ENCODE peak calls at places on chromosomes 4 and X, in eight cellular contexts. One of them, this sample, is unnamed.

GRCh38 chrX:83906921-83907320 is 46.0 kb downstream of the CYLC1 start:
- DNase-seq in CD14-positive monocyte: no peak
- DNase-seq in osteocyte: no peak
- DNase-seq in choroid plexus epithelial cell: no peak
- DNase-seq in CD4-positive, alpha-beta T cell: no peak
- DNase-seq in mucosa of descending colon: no peak
- DNase-seq in CD8-positive, alpha-beta T cell: no peak
- DNase-seq in left ventricle myocardium inferior: no peak
- DNase-seq in this sample: no peak

GRCh38 chr4:61795998-61796397 is 595.9 kb downstream of the ADGRL3 start:
- DNase-seq in CD14-positive monocyte: no peak
- DNase-seq in osteocyte: no peak
- DNase-seq in choroid plexus epithelial cell: no peak
- DNase-seq in CD4-positive, alpha-beta T cell: no peak
- DNase-seq in mucosa of descending colon: no peak
- DNase-seq in CD8-positive, alpha-beta T cell: no peak
- DNase-seq in left ventricle myocardium inferior: no peak
- DNase-seq in this sample: no peak

GRCh38 chrX:50068293-50068568 is 132.6 kb downstream of the AKAP4 start:
- DNase-seq in CD14-positive monocyte: no peak
- DNase-seq in osteocyte: no peak
- DNase-seq in choroid plexus epithelial cell: no peak
- DNase-seq in CD4-positive, alpha-beta T cell: no peak
- DNase-seq in mucosa of descending colon: no peak
- DNase-seq in CD8-positive, alpha-beta T cell: no peak
- DNase-seq in left ventricle myocardium inferior: no peak
- DNase-seq in this sample: no peak

GRCh38 chr4:126616795-126617194 is 1016.0 kb upstream of the INTU start:
- DNase-seq in CD14-positive monocyte: no peak
- DNase-seq in osteocyte: no peak
- DNase-seq in choroid plexus epithelial cell: no peak
- DNase-seq in CD4-positive, alpha-beta T cell: no peak
- DNase-seq in mucosa of descending colon: no peak
- DNase-seq in CD8-positive, alpha-beta T cell: no peak
- DNase-seq in left ventricle myocardium inferior: no peak
- DNase-seq in this sample: no peak

GRCh38 chr4:80196259-80197131 is 808 bp upstream of the PRDM8 start:
- DNase-seq in CD14-positive monocyte: no peak
- DNase-seq in osteocyte: no peak
- DNase-seq in choroid plexus epithelial cell: no peak
- DNase-seq in CD4-positive, alpha-beta T cell: no peak
- DNase-seq in mucosa of descending colon: no peak
- DNase-seq in CD8-positive, alpha-beta T cell: no peak
- DNase-seq in left ventricle myocardium inferior: no peak
- DNase-seq in this sample: no peak

GRCh38 chr4:165953181-165953580 is 80.1 kb downstream of the TLL1 start:
- DNase-seq in CD14-positive monocyte: no peak
- DNase-seq in osteocyte: no peak
- DNase-seq in choroid plexus epithelial cell: no peak
- DNase-seq in CD4-positive, alpha-beta T cell: no peak
- DNase-seq in mucosa of descending colon: no peak
- DNase-seq in CD8-positive, alpha-beta T cell: no peak
- DNase-seq in left ventricle myocardium inferior: no peak
- DNase-seq in this sample: no peak

GRCh38 chr4:71602271-71602890 is 181.5 kb downstream of the GC start:
- DNase-seq in CD14-positive monocyte: no peak
- DNase-seq in osteocyte: no peak
- DNase-seq in choroid plexus epithelial cell: peak
- DNase-seq in CD4-positive, alpha-beta T cell: no peak
- DNase-seq in mucosa of descending colon: peak
- DNase-seq in CD8-positive, alpha-beta T cell: no peak
- DNase-seq in left ventricle myocardium inferior: no peak
- DNase-seq in this sample: no peak

GRCh38 chr4:165514739-165515138 is 135.9 kb downstream of the CPE start:
- DNase-seq in CD14-positive monocyte: no peak
- DNase-seq in osteocyte: no peak
- DNase-seq in choroid plexus epithelial cell: no peak
- DNase-seq in CD4-positive, alpha-beta T cell: no peak
- DNase-seq in mucosa of descending colon: no peak
- DNase-seq in CD8-positive, alpha-beta T cell: no peak
- DNase-seq in left ventricle myocardium inferior: no peak
- DNase-seq in this sample: no peak

GRCh38 chr4:42865572-42866189 is 26.8 kb upstream of the GRXCR1 start:
- DNase-seq in CD14-positive monocyte: no peak
- DNase-seq in osteocyte: no peak
- DNase-seq in choroid plexus epithelial cell: peak
- DNase-seq in CD4-positive, alpha-beta T cell: peak
- DNase-seq in mucosa of descending colon: peak
- DNase-seq in CD8-positive, alpha-beta T cell: peak
- DNase-seq in left ventricle myocardium inferior: no peak
- DNase-seq in this sample: peak

GRCh38 chrX:20666316-20666715 is 399.6 kb upstream of the RPS6KA3 start:
- DNase-seq in CD14-positive monocyte: no peak
- DNase-seq in osteocyte: no peak
- DNase-seq in choroid plexus epithelial cell: no peak
- DNase-seq in CD4-positive, alpha-beta T cell: no peak
- DNase-seq in mucosa of descending colon: no peak
- DNase-seq in CD8-positive, alpha-beta T cell: no peak
- DNase-seq in left ventricle myocardium inferior: no peak
- DNase-seq in this sample: no peak

GRCh38 chr4:1382776-1383727 is 23.2 kb downstream of the NKX1-1 start:
- DNase-seq in CD14-positive monocyte: peak
- DNase-seq in osteocyte: no peak
- DNase-seq in choroid plexus epithelial cell: no peak
- DNase-seq in CD4-positive, alpha-beta T cell: no peak
- DNase-seq in mucosa of descending colon: no peak
- DNase-seq in CD8-positive, alpha-beta T cell: no peak
- DNase-seq in left ventricle myocardium inferior: peak
- DNase-seq in this sample: no peak

GRCh38 chr4:151114338-151114737 is 14.9 kb downstream of the RPS3A start:
- DNase-seq in CD14-positive monocyte: no peak
- DNase-seq in osteocyte: no peak
- DNase-seq in choroid plexus epithelial cell: no peak
- DNase-seq in CD4-positive, alpha-beta T cell: no peak
- DNase-seq in mucosa of descending colon: no peak
- DNase-seq in CD8-positive, alpha-beta T cell: no peak
- DNase-seq in left ventricle myocardium inferior: no peak
- DNase-seq in this sample: no peak

GRCh38 chrX:39398215-39398972 is 597.1 kb downstream of the MID1IP1 start:
- DNase-seq in CD14-positive monocyte: no peak
- DNase-seq in osteocyte: no peak
- DNase-seq in choroid plexus epithelial cell: no peak
- DNase-seq in CD4-positive, alpha-beta T cell: no peak
- DNase-seq in mucosa of descending colon: peak
- DNase-seq in CD8-positive, alpha-beta T cell: no peak
- DNase-seq in left ventricle myocardium inferior: no peak
- DNase-seq in this sample: no peak

GRCh38 chr4:169791064-169791463 is 33.3 kb upstream of the HPF1 start:
- DNase-seq in CD14-positive monocyte: no peak
- DNase-seq in osteocyte: no peak
- DNase-seq in choroid plexus epithelial cell: no peak
- DNase-seq in CD4-positive, alpha-beta T cell: no peak
- DNase-seq in mucosa of descending colon: no peak
- DNase-seq in CD8-positive, alpha-beta T cell: no peak
- DNase-seq in left ventricle myocardium inferior: no peak
- DNase-seq in this sample: no peak

GRCh38 chr4:169795585-169795984 is 37.8 kb upstream of the HPF1 start:
- DNase-seq in CD14-positive monocyte: no peak
- DNase-seq in osteocyte: no peak
- DNase-seq in choroid plexus epithelial cell: no peak
- DNase-seq in CD4-positive, alpha-beta T cell: no peak
- DNase-seq in mucosa of descending colon: no peak
- DNase-seq in CD8-positive, alpha-beta T cell: no peak
- DNase-seq in left ventricle myocardium inferior: no peak
- DNase-seq in this sample: no peak

DNA sequence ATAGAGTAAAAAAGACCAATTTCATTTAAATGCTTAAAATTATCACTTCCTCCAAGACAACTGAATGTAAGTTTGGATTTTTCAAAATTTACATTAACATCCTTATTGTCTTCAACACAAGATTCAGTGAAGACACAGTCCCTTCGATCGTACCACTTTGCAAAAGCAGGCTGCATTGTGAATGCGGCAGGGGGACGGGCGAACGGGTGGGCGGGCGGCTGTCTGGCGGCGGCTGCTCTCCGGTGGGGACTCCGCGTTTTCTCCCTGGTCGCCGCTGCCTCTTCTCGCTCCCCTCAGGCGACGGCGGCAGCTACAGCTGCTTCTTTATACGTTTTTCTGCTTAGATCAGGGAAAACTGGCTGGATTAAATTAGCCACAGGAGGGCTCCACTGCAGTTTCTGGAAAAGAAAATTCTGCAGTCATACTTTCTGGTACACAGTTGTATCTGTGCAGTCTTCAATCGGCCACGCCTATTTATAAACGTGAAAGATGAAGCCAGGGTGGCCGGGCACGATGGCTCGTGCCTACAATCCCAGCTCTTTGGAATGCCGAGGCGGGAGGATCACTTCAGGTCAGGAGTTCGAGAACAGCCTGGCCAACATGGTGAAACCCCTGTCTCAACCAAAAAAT is 33.9 kb upstream of the HPF1 start:
- DNase-seq in CD14-positive monocyte: no peak
- DNase-seq in osteocyte: no peak
- DNase-seq in choroid plexus epithelial cell: peak
- DNase-seq in CD4-positive, alpha-beta T cell: no peak
- DNase-seq in mucosa of descending colon: peak
- DNase-seq in CD8-positive, alpha-beta T cell: no peak
- DNase-seq in left ventricle myocardium inferior: no peak
- DNase-seq in this sample: peak
- TF ChIP-seq CTCF in CD14-positive monocyte: peak
- TF ChIP-seq CTCF in osteocyte: peak
- TF ChIP-seq CTCF in choroid plexus epithelial cell: peak
- TF ChIP-seq CTCF in CD4-positive, alpha-beta T cell: no peak
- TF ChIP-seq CTCF in mucosa of descending colon: no peak
- TF ChIP-seq CTCF in CD8-positive, alpha-beta T cell: no peak
- TF ChIP-seq CTCF in left ventricle myocardium inferior: peak
- TF ChIP-seq CTCF in this sample: peak

GRCh38 chrX:76248901-76249300 is 76.0 kb downstream of the PBDC1 start:
- DNase-seq in CD14-positive monocyte: no peak
- DNase-seq in osteocyte: no peak
- DNase-seq in choroid plexus epithelial cell: peak
- DNase-seq in CD4-positive, alpha-beta T cell: no peak
- DNase-seq in mucosa of descending colon: no peak
- DNase-seq in CD8-positive, alpha-beta T cell: no peak
- DNase-seq in left ventricle myocardium inferior: no peak
- DNase-seq in this sample: no peak

GRCh38 chrX:76253432-76253831 is 80.6 kb downstream of the PBDC1 start:
- DNase-seq in CD14-positive monocyte: no peak
- DNase-seq in osteocyte: no peak
- DNase-seq in choroid plexus epithelial cell: peak
- DNase-seq in CD4-positive, alpha-beta T cell: peak
- DNase-seq in mucosa of descending colon: peak
- DNase-seq in CD8-positive, alpha-beta T cell: peak
- DNase-seq in left ventricle myocardium inferior: no peak
- DNase-seq in this sample: no peak
- TF ChIP-seq CTCF in CD14-positive monocyte: peak
- TF ChIP-seq CTCF in osteocyte: peak
- TF ChIP-seq CTCF in choroid plexus epithelial cell: peak
- TF ChIP-seq CTCF in CD4-positive, alpha-beta T cell: peak
- TF ChIP-seq CTCF in mucosa of descending colon: no peak
- TF ChIP-seq CTCF in CD8-positive, alpha-beta T cell: peak
- TF ChIP-seq CTCF in left ventricle myocardium inferior: peak
- TF ChIP-seq CTCF in this sample: peak

GRCh38 chr4:171646984-171647383 is 166.2 kb upstream of the GALNTL6 start:
- DNase-seq in CD14-positive monocyte: no peak
- DNase-seq in osteocyte: no peak
- DNase-seq in choroid plexus epithelial cell: no peak
- DNase-seq in CD4-positive, alpha-beta T cell: no peak
- DNase-seq in mucosa of descending colon: no peak
- DNase-seq in CD8-positive, alpha-beta T cell: no peak
- DNase-seq in left ventricle myocardium inferior: no peak
- DNase-seq in this sample: no peak

GRCh38 chr4:171644430-171645057 is 168.7 kb upstream of the GALNTL6 start:
- DNase-seq in CD14-positive monocyte: no peak
- DNase-seq in osteocyte: no peak
- DNase-seq in choroid plexus epithelial cell: no peak
- DNase-seq in CD4-positive, alpha-beta T cell: no peak
- DNase-seq in mucosa of descending colon: no peak
- DNase-seq in CD8-positive, alpha-beta T cell: no peak
- DNase-seq in left ventricle myocardium inferior: no peak
- DNase-seq in this sample: no peak

GRCh38 chr4:171648926-171649325 is 164.3 kb upstream of the GALNTL6 start:
- DNase-seq in CD14-positive monocyte: no peak
- DNase-seq in osteocyte: no peak
- DNase-seq in choroid plexus epithelial cell: no peak
- DNase-seq in CD4-positive, alpha-beta T cell: no peak
- DNase-seq in mucosa of descending colon: no peak
- DNase-seq in CD8-positive, alpha-beta T cell: no peak
- DNase-seq in left ventricle myocardium inferior: no peak
- DNase-seq in this sample: no peak

GRCh38 chr4:171651071-171651470 is 162.1 kb upstream of the GALNTL6 start:
- DNase-seq in CD14-positive monocyte: no peak
- DNase-seq in osteocyte: no peak
- DNase-seq in choroid plexus epithelial cell: no peak
- DNase-seq in CD4-positive, alpha-beta T cell: no peak
- DNase-seq in mucosa of descending colon: no peak
- DNase-seq in CD8-positive, alpha-beta T cell: no peak
- DNase-seq in left ventricle myocardium inferior: no peak
- DNase-seq in this sample: no peak

DNA sequence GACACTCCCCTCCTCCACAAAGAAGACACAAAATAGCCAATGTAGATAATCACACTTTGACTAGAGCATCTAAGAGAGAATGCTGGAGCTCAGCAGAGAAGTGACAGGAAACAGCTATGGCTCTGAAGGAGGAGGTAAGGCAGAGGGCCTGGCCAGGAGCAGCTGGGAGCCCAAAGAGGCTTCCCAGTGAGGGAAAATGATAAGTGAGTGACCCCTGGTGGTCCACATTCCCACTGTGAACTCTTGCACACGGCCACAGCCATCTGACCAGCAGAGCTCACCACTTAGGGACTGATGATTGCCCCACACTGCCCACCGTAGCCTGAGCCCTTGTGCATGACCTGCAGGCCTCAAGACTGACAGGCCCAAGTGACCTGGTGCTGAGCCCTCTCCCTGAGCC is 162.7 kb upstream of the GALNTL6 start:
- DNase-seq in CD14-positive monocyte: no peak
- DNase-seq in osteocyte: no peak
- DNase-seq in choroid plexus epithelial cell: no peak
- DNase-seq in CD4-positive, alpha-beta T cell: no peak
- DNase-seq in mucosa of descending colon: no peak
- DNase-seq in CD8-positive, alpha-beta T cell: no peak
- DNase-seq in left ventricle myocardium inferior: no peak
- DNase-seq in this sample: no peak
- TF ChIP-seq CTCF in CD14-positive monocyte: no peak
- TF ChIP-seq CTCF in osteocyte: peak
- TF ChIP-seq CTCF in choroid plexus epithelial cell: no peak
- TF ChIP-seq CTCF in CD4-positive, alpha-beta T cell: no peak
- TF ChIP-seq CTCF in mucosa of descending colon: no peak
- TF ChIP-seq CTCF in CD8-positive, alpha-beta T cell: no peak
- TF ChIP-seq CTCF in left ventricle myocardium inferior: no peak
- TF ChIP-seq CTCF in this sample: peak

DNA sequence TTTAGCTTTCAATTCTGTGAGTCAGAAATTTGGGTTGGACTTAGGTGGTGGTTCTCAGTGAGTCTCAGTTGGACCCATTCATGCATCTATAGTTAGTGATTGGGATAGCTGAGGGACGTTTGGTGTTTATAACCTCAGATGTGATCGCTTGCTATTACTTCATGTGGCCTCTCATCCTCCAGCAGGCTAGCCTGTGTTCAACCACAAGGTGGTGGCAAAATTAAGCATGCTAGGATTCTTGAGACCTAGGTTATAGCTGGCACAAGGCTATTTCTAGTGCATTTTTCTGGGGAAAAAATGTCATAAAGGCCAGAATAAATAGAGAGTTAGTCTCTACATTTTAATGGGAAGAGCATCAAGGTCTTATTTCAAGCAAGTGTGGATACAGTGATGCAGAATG is 10.9 kb upstream of the GRPR start:
- DNase-seq in CD14-positive monocyte: no peak
- DNase-seq in osteocyte: no peak
- DNase-seq in choroid plexus epithelial cell: peak
- DNase-seq in CD4-positive, alpha-beta T cell: no peak
- DNase-seq in mucosa of descending colon: no peak
- DNase-seq in CD8-positive, alpha-beta T cell: no peak
- DNase-seq in left ventricle myocardium inferior: no peak
- DNase-seq in this sample: no peak
- TF ChIP-seq CTCF in CD14-positive monocyte: no peak
- TF ChIP-seq CTCF in osteocyte: peak
- TF ChIP-seq CTCF in choroid plexus epithelial cell: peak
- TF ChIP-seq CTCF in CD4-positive, alpha-beta T cell: no peak
- TF ChIP-seq CTCF in mucosa of descending colon: no peak
- TF ChIP-seq CTCF in CD8-positive, alpha-beta T cell: no peak
- TF ChIP-seq CTCF in left ventricle myocardium inferior: no peak
- TF ChIP-seq CTCF in this sample: peak